ENCODE peak calls at places on chromosomes 3 and 15, in seven cellular contexts. K, S, A, G, F, V and Y are unnamed samples.

GRCh38 chr15:70713547-70714414 is 49.6 kb downstream of the UACA start:
- DNase-seq in V (peak), A (no peak), F (no peak), S (peak), G (no peak), K (no peak), Y (no peak)

GRCh38 chr3:56917740-56918568 is 116.2 kb upstream of the ARHGEF3 start:
- DNase-seq in F (no peak), S (peak), K (no peak), V (no peak), A (no peak), G (peak), Y (no peak)

GRCh38 chr15:41675337-41675736 is 15.1 kb downstream of the MGA start:
- DNase-seq in S (no peak), A (no peak), V (no peak), F (no peak), K (no peak), G (no peak), Y (no peak)

GRCh38 chr15:95286911-95287769 is 1043.4 kb upstream of the NR2F2 start:
- DNase-seq in F (no peak), V (no peak), K (no peak), S (peak), A (no peak), G (no peak), Y (no peak)

GRCh38 chr3:117763561-117763960 is 1054.0 kb downstream of the TUSC7 start:
- DNase-seq in G (no peak), A (no peak), K (no peak), S (no peak), F (no peak), V (no peak), Y (no peak)

GRCh38 chr15:40787344-40787841 is 17.6 kb downstream of the C15orf62 start:
- DNase-seq in A (peak), K (no peak), G (peak), F (peak), S (peak), V (peak), Y (no peak)

GRCh38 chr3:36653095-36653494 is 111.3 kb downstream of the DCLK3 start:
- DNase-seq in G (no peak), K (no peak), A (peak), F (no peak), V (peak), S (no peak), Y (no peak)

GRCh38 chr3:178966299-178967183 is 105.1 kb downstream of the ZMAT3 start:
- DNase-seq in G (peak), K (no peak), V (peak), F (no peak), S (peak), A (peak), Y (peak)

GRCh38 chr3:13654330-13655073 is 105.6 kb downstream of the FBLN2 start:
- DNase-seq in K (no peak), F (peak), A (no peak), V (no peak), S (no peak), G (no peak), Y (no peak)

GRCh38 chr3:64187065-64187959 is 38.0 kb downstream of the PRICKLE2 start:
- DNase-seq in S (peak), V (peak), A (peak), G (peak), K (peak), F (no peak), Y (peak)

GRCh38 chr15:67065531-67066005 is at the start of gene SMAD3:
- DNase-seq in G (peak), S (peak), A (peak), F (peak), K (peak), V (peak), Y (no peak)

GRCh38 chr3:169907476-169907875 is 3.9 kb upstream of the SAMD7 start:
- DNase-seq in G (no peak), F (no peak), S (no peak), A (no peak), V (peak), K (no peak), Y (no peak)

GRCh38 chr3:109023656-109024254 is 70.1 kb upstream of the GUCA1C start:
- DNase-seq in K (no peak), V (peak), S (peak), F (peak), A (peak), G (peak), Y (peak)

GRCh38 chr3:196634851-196635250 is 4.6 kb upstream of the NRROS start:
- DNase-seq in G (no peak), V (no peak), A (no peak), S (no peak), K (no peak), F (no peak), Y (no peak)

GRCh38 chr3:127134887-127135240 is 58.1 kb upstream of the PRR23E start:
- DNase-seq in A (no peak), V (no peak), F (no peak), S (no peak), G (no peak), K (no peak), Y (no peak)

GRCh38 chr3:196219194-196219969 is 3.0 kb downstream of the SLC51A start:
- DNase-seq in A (peak), V (peak), F (peak), G (peak), S (peak), K (peak), Y (peak)

GRCh38 chr15:101243420-101243819 is 8.4 kb downstream of the CHSY1 start:
- DNase-seq in G (no peak), V (no peak), K (no peak), F (no peak), S (no peak), A (no peak), Y (no peak)

GRCh38 chr3:178485756-178486155 is 50.5 kb upstream of the KCNMB2 start:
- DNase-seq in G (no peak), K (no peak), V (peak), F (no peak), A (peak), S (no peak), Y (peak)

GRCh38 chr15:68792901-68793766 is 27.6 kb downstream of the ANP32A start:
- DNase-seq in V (no peak), K (no peak), A (no peak), G (no peak), S (no peak), F (no peak), Y (no peak)

GRCh38 chr15:75758071-75758872 is 45.6 kb upstream of the CSPG4 start:
- DNase-seq in V (peak), A (peak), F (peak), S (peak), K (peak), G (peak), Y (peak)

GRCh38 chr3:45545476-45545875 is 49.1 kb upstream of the LIMD1 start:
- DNase-seq in A (peak), K (no peak), S (no peak), F (no peak), V (peak), G (peak), Y (no peak)

GRCh38 chr3:8974458-8974857 is 11.2 kb upstream of the RAD18 start:
- DNase-seq in V (no peak), A (no peak), G (no peak), F (no peak), S (no peak), K (no peak), Y (no peak)

GRCh38 chr15:81407679-81408078 is 33.7 kb upstream of the TMC3 start:
- DNase-seq in K (no peak), G (no peak), A (no peak), S (no peak), V (no peak), F (no peak), Y (no peak)

GRCh38 chr15:26087395-26087794 is 224.3 kb upstream of the ATP10A start:
- DNase-seq in F (no peak), A (peak), V (peak), G (no peak), S (no peak), K (no peak), Y (no peak)

GRCh38 chr3:116445291-116445841 is at the start of gene LSAMP:
- DNase-seq in A (no peak), S (no peak), F (no peak), G (no peak), K (no peak), V (no peak), Y (no peak)

GRCh38 chr15:94272251-94272898 is 41.0 kb downstream of the MCTP2 start:
- DNase-seq in F (peak), G (no peak), K (no peak), A (no peak), V (no peak), S (no peak), Y (no peak)

GRCh38 chr3:27686642-27687041 is 35.5 kb downstream of the EOMES start:
- DNase-seq in K (no peak), A (peak), G (no peak), S (no peak), V (peak), F (no peak), Y (peak)

GRCh38 chr15:29018406-29018805 is 132.6 kb downstream of the APBA2 start:
- DNase-seq in A (peak), K (no peak), F (no peak), S (no peak), G (no peak), V (no peak), Y (no peak)

GRCh38 chr3:32203854-32204253 is 34.6 kb upstream of the CMTM8 start:
- DNase-seq in G (peak), F (no peak), S (peak), V (peak), K (no peak), A (peak), Y (no peak)

GRCh38 chr15:74776851-74777768 is 4.8 kb upstream of the CSK start:
- DNase-seq in V (peak), S (peak), K (no peak), G (peak), F (peak), A (no peak), Y (no peak)

GRCh38 chr15:101305820-101306255 is 10.8 kb upstream of the SNRPA1 start:
- DNase-seq in F (no peak), S (no peak), K (no peak), V (no peak), A (no peak), G (no peak), Y (no peak)

GRCh38 chr3:62696011-62696410 is 179.2 kb downstream of the CADPS start:
- DNase-seq in A (no peak), S (no peak), G (no peak), K (no peak), V (no peak), F (no peak), Y (no peak)

GRCh38 chr3:155704041-155704440 is 40.8 kb downstream of the PLCH1 start:
- DNase-seq in V (no peak), G (no peak), F (no peak), K (no peak), A (no peak), S (no peak), Y (no peak)

GRCh38 chr15:69797615-69798014 is 300.1 kb downstream of the TLE3 start:
- DNase-seq in S (no peak), G (no peak), K (no peak), A (no peak), V (no peak), F (no peak), Y (no peak)

GRCh38 chr3:31008986-31009385 is 114.5 kb upstream of the GADL1 start:
- DNase-seq in K (no peak), G (peak), A (peak), V (peak), S (no peak), F (no peak), Y (peak)

GRCh38 chr15:45114751-45115085 is 592 bp downstream of the DUOXA2 start:
- DNase-seq in A (no peak), K (no peak), F (no peak), S (no peak), G (no peak), V (no peak), Y (no peak)